ENCODE peak calls at places on chromosomes 7 and 10, in five cellular contexts. N is pancreas, W is ovary, S is GM23248, C is HCT116. O is an unnamed sample. For H3K27me3 and H3K4me1, the result is how much of the 10 kb centered on the place peaks cover.

GRCh38 chr10:77422491-77423338 is 214.9 kb downstream of the KCNMA1 start:
- DNase-seq in C (no peak), N (no peak), S (no peak), W (no peak), O (no peak)

GRCh38 chr7:23431596-23432284 is 38.6 kb downstream of the IGF2BP3 start:
- DNase-seq in N (no peak), C (no peak), S (no peak), W (no peak), O (no peak)

GRCh38 chr7:142797342-142797798 is 26.6 kb downstream of the PRSS2 start:
- DNase-seq in W (no peak), S (no peak), C (no peak), N (no peak), O (no peak)

GRCh38 chr10:34462993-34463392 is 352.1 kb downstream of the PARD3 start:
- DNase-seq in S (no peak), C (no peak), W (no peak), N (no peak), O (no peak)

GRCh38 chr10:11208908-11209809 is 191.5 kb downstream of the CELF2 start:
- DNase-seq in C (no peak), W (no peak), S (no peak), N (no peak), O (no peak)

GRCh38 chr10:93758911-93759410 is 1.2 kb downstream of the LGI1 start:
- DNase-seq in N (no peak), C (no peak), S (peak), W (no peak), O (no peak)

GRCh38 chr7:51139796-51140195 is 176.8 kb downstream of the COBL start:
- DNase-seq in C (no peak), W (no peak), S (no peak), N (no peak), O (no peak)

GRCh38 chr10:48598243-48598935 is 6.5 kb downstream of the ARHGAP22 start:
- DNase-seq in W (no peak), C (no peak), N (no peak), S (no peak), O (no peak)

GRCh38 chr10:110171032-110171431 is 36.4 kb upstream of the MXI1 start:
- DNase-seq in N (no peak), W (no peak), C (no peak), S (no peak), O (no peak)

GRCh38 chr10:110167149-110167548 is 40.3 kb upstream of the MXI1 start:
- DNase-seq in N (no peak), C (no peak), S (no peak), W (no peak), O (no peak)

GRCh38 chr10:110168601-110169481 is 38.6 kb upstream of the MXI1 start:
- DNase-seq in W (no peak), C (no peak), S (no peak), N (no peak), O (peak)

GRCh38 chr10:110170142-110170887 is 37.1 kb upstream of the MXI1 start:
- DNase-seq in W (no peak), N (no peak), S (no peak), C (no peak), O (no peak)

GRCh38 chr10:110169586-110169985 is 37.8 kb upstream of the MXI1 start:
- DNase-seq in W (no peak), S (no peak), N (no peak), C (no peak), O (no peak)
- H3K27me3 ChIP-seq in W (under half), S (half or more), N (under half), C (under half), O (under half)

GRCh38 chr10:74011762-74012161 is 13.8 kb downstream of the VCL start:
- DNase-seq in W (no peak), C (no peak), N (no peak), S (peak), O (no peak)
- H3K4me1 ChIP-seq in W (under half), C (under half), N (under half), S (half or more), O (under half)

DNA sequence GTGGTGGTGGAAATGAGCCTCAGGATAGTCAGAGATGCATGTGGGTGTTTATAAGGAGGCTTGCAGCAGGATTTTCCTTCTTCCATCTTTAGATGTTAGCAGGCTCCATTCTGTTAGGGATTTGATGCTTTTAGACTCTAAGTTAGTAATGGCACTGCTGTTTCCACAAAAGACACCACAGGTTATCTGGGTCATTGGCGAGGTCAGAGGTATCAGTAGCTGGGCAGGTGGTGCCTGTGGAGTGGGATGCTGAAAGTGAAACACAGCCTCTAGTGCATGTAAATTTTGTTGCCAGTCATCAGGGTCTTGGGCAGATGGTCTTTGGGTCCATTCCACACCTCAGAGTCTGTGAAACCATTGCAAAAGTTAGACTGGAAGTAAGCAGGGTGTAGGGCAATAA is 833 bp upstream of the PAX4 start:
- DNase-seq in S (no peak), W (no peak), N (no peak), C (no peak), O (no peak)
- H3K27me3 ChIP-seq in S (half or more), W (under half), N (under half), C (half or more), O (under half)

DNA sequence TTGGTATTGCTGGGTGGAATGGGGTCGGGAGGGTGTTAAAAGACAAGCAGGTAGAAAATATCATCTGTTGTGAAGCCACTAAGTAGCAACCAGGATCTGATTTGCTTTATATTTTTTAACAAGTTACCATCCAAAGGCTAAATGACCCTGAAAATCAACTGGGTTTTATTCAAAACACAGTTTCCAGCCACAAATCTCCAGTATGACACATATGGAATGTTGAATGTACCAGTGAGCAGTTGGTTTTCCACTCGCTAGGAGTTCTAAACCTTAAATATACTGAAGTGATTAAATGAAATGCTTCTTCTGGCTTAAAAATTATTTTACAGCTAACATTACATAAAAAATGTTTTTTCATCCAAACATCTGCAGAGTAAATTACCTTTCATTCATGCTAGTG is 112.5 kb downstream of the PDE1C start:
- DNase-seq in S (peak), N (no peak), W (no peak), C (no peak), O (no peak)
- H3K4me1 ChIP-seq in S (under half), N (under half), W (under half), C (under half), O (under half)

DNA sequence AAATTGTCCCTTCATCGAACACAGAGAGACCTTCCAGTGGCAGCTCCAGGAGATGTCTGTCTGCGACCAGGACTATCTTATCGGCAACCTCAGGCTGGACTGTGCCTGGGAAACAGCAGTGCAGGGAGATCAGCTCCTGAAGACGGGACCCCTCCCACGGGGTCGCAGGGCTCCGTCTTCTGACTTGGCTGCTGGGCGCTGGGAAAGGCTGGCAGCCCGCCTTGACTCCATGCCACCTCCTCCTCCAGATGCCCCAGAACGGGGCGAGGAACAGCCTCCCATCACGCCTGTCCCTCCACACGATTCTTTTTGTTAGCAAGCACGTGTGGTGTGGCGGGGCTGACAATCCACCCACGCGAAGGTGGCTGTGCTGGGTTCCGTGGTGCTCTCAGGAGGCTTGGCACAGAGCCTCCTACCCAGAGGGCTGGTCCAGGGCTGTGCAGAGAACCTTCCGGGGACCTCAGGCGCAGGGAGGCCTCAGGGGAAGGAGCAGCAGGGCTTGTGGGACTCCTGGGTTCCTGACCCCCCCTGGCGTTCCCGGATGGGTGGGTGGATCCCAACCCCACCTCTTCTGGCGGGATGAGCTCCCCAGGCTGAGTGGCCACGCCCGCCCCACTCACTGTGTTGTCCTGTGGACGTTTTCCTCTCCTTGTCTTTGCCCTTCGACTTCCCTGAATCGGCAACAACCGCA is 47.6 kb upstream of the NKX6-2 start:
- DNase-seq in C (no peak), W (peak), S (no peak), N (peak), O (no peak)
- H3K27me3 ChIP-seq in C (under half), W (under half), S (half or more), N (under half), O (under half)

GRCh38 chr10:73843254-73843653 is 31.1 kb downstream of the CAMK2G start:
- DNase-seq in C (no peak), S (peak), N (no peak), W (no peak), O (no peak)
- H3K4me1 ChIP-seq in C (under half), S (under half), N (under half), W (under half), O (under half)